ENCODE peak calls at places on chromosomes 4 and X, in seven cellular contexts. L is ovary, Q is IMR-90, H is sigmoid colon, V is stomach, A is HCT116, R is A549. W is an unnamed sample.

GRCh38 chr4:18203936-18204335 is 182.4 kb upstream of the LCORL start:
- DNase-seq in L (no peak), Q (no peak), H (no peak), V (no peak), A (no peak), R (no peak), W (no peak)

GRCh38 chrX:45822124-45822523 is 621.4 kb upstream of the DIPK2B start:
- DNase-seq in L (no peak), Q (no peak), H (no peak), V (no peak), A (no peak), R (no peak), W (no peak)

GRCh38 chrX:38260231-38260630 is 39.6 kb upstream of the SRPX start:
- DNase-seq in L (no peak), Q (peak; percentile 11), H (no peak), V (no peak), A (peak; percentile 23), R (peak; percentile 49), W (no peak)

GRCh38 chr4:4693755-4694295 is 152.0 kb upstream of the STX18 start:
- DNase-seq in L (no peak), Q (no peak), H (no peak), V (no peak), A (no peak), R (no peak), W (no peak)

GRCh38 chrX:17062065-17062464 is 115.6 kb downstream of the REPS2 start:
- DNase-seq in L (no peak), Q (no peak), H (no peak), V (no peak), A (no peak), R (no peak), W (no peak)

GRCh38 chr4:131316086-131316485 is 1833.0 kb upstream of the PCDH10 start:
- DNase-seq in L (no peak), Q (no peak), H (no peak), V (no peak), A (no peak), R (no peak), W (no peak)

GRCh38 chr4:83392562-83392961 is 57.9 kb upstream of the HPSE start:
- DNase-seq in L (no peak), Q (no peak), H (no peak), V (no peak), A (no peak), R (no peak), W (no peak)

GRCh38 chr4:168917150-168917779 is 92.8 kb downstream of the CBR4 start:
- DNase-seq in L (no peak), Q (peak; percentile 54), H (no peak), V (no peak), A (peak; percentile 22), R (peak; percentile 48), W (no peak)

GRCh38 chrX:1341531-1342179 is 5.1 kb downstream of the IL3RA start:
- DNase-seq in L (no peak), Q (no peak), H (no peak), V (no peak), A (no peak), R (no peak), W (no peak)

GRCh38 chrX:24375732-24376131 is 15.3 kb downstream of the SUPT20HL1 start:
- DNase-seq in L (no peak), Q (no peak), H (no peak), V (no peak), A (no peak), R (no peak), W (no peak)

GRCh38 chr4:83238393-83238792 is 46.2 kb downstream of the COQ2 start:
- DNase-seq in L (no peak), Q (no peak), H (no peak), V (no peak), A (no peak), R (no peak), W (no peak)

GRCh38 chr4:123104275-123104674 is 181.9 kb upstream of the NUDT6 start:
- DNase-seq in L (no peak), Q (peak; percentile 6), H (no peak), V (no peak), A (no peak), R (no peak), W (no peak)

GRCh38 chr4:184860018-184860530 is 34.3 kb upstream of the ACSL1 start:
- DNase-seq in L (no peak), Q (no peak), H (no peak), V (no peak), A (no peak), R (no peak), W (no peak)

GRCh38 chrX:16882188-16882587 is 12.0 kb upstream of the RBBP7 start:
- DNase-seq in L (peak; percentile 62), Q (peak; percentile 25), H (no peak), V (peak; percentile 51), A (no peak), R (peak; percentile 21), W (no peak)

GRCh38 chr4:150070464-150071170 is 7.6 kb upstream of the DCLK2 start:
- DNase-seq in L (no peak), Q (no peak), H (no peak), V (no peak), A (no peak), R (peak; percentile 62), W (no peak)

GRCh38 chr4:114921191-114921590 is 192.2 kb downstream of the NDST4 start:
- DNase-seq in L (no peak), Q (no peak), H (no peak), V (no peak), A (no peak), R (no peak), W (no peak)

GRCh38 chr4:114922582-114922912 is 190.9 kb downstream of the NDST4 start:
- DNase-seq in L (no peak), Q (no peak), H (no peak), V (no peak), A (no peak), R (no peak), W (no peak)

GRCh38 chr4:114924311-114924710 is 189.1 kb downstream of the NDST4 start:
- DNase-seq in L (no peak), Q (no peak), H (no peak), V (no peak), A (no peak), R (no peak), W (no peak)

GRCh38 chr4:114926508-114926907 is 186.9 kb downstream of the NDST4 start:
- DNase-seq in L (no peak), Q (no peak), H (no peak), V (no peak), A (no peak), R (no peak), W (no peak)

DNA sequence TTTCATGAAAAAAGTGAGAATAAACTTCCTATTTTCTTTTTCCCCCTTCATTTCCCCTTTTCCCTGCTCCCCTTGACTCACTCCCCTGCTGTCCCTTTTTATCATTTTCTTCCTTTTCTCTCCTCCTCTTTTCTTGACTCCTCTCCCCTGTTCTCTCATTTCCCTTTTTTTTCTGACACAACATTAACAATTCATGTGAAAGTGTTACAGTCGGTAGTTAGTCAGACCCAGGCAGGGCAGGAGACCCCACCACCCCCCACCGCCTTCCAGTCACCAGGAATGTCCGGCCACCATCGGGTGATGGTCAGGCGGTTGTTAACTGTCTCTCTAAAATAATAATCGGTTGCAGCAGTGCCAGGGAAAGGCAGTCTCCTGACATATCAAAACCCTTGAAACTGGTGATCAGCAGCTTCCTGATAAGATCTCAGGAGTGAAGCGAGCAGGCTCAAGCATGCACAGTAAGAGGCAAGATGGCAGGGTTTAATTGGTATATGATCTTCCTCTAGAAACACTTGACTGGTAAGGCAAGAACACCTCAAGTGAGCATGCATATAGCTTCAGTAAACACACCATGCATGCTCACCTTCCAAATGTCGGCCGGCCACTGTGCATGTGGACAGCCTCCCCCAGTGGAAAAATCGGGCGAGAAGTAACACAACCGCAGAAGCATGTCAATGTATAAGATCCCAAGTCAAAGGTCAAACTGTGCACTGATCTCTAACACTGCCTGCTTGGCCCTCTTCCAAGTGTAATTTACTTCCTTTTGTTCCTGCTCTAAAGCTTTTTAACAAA is 191.4 kb downstream of the NDST4 start:
- DNase-seq in L (no peak), Q (no peak), H (no peak), V (no peak), A (no peak), R (no peak), W (no peak)
- TF ChIP-seq CTCF in L (no peak), Q (no peak), H (no peak), V (no peak), A (no peak), R (no peak), W (no peak)

DNA sequence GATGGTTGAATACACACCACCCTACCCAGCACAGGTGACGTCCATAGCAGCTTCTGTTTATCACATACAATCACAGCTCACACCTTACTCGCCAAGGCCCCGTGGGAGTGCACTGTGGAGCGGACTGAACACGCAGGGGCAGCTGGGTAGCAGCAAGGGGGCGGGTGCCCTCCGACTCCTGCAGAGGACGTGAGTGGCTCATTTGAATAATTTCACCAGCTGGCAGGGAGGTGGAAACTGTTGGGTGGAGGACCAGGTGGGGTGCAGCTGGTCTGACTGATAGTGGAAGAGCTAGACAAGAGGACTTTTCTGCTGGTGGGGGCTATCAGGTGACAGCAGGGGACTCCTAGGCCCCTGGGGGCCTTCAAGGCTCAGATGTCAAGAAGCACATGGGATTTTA is 16.3 kb downstream of the MAN2B2 start:
- DNase-seq in L (no peak), Q (no peak), H (no peak), V (no peak), A (no peak), R (no peak), W (no peak)
- TF ChIP-seq POLR2A in L (no peak), Q (no peak), H (no peak), V (no peak), A (no peak), R (no peak), W (no peak)

DNA sequence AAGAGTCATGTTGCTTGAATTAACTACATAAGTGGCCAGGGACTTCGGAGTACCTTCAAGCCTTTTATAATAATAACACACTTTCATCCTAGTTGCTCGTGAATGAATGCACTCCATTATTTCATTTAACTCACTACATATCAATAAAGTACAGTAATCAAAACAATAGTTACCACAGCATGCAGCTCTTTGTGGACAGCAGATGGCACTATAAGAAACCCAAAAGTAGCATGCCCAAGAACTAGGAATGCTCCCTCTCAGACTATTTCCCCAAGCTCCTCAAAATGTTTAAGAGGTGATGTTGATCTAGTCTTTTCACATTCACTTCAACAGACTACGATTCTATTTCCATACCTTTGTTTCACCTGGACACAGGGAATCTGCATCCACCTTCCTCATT is 500.8 kb upstream of the DIAPH2 start:
- DNase-seq in L (no peak), Q (peak; percentile 1), H (no peak), V (no peak), A (no peak), R (peak; percentile 11), W (no peak)
- TF ChIP-seq CTCF in L (no peak), Q (peak; percentile 34), H (no peak), V (peak; percentile 26), A (no peak), R (peak; percentile 28), W (no peak)

GRCh38 chr4:1686440-1687036 is 2.4 kb upstream of the FAM53A start:
- DNase-seq in L (no peak), Q (no peak), H (no peak), V (no peak), A (no peak), R (no peak), W (no peak)

GRCh38 chr4:1685604-1686150 is 1.6 kb upstream of the FAM53A start:
- DNase-seq in L (no peak), Q (no peak), H (no peak), V (no peak), A (no peak), R (no peak), W (no peak)

GRCh38 chr4:1683371-1683902 is 676 bp downstream of the FAM53A start:
- DNase-seq in L (peak; percentile 47), Q (peak; percentile 88), H (peak; percentile 86), V (no peak), A (no peak), R (peak; percentile 13), W (peak; percentile 89)

GRCh38 chr4:1683903-1684755 is at the start of gene FAM53A:
- DNase-seq in L (peak; percentile 95), Q (peak; percentile 78), H (peak; percentile 95), V (peak; percentile 97), A (peak; percentile 57), R (peak; percentile 84), W (peak; percentile 88)

GRCh38 chr4:1684756-1685603 is 867 bp upstream of the FAM53A start:
- DNase-seq in L (peak; percentile 51), Q (no peak), H (no peak), V (no peak), A (no peak), R (no peak), W (no peak)
- TF ChIP-seq POLR2A in L (no peak), Q (no peak), H (no peak), V (no peak), A (no peak), R (no peak), W (no peak)